ENCODE peak calls at places on chromosome 6, in ten cellular contexts. One of them, this sample, is unnamed.

GRCh38 chr6:82568290-82568993 is 204.8 kb downstream of the TPBG start:
- DNase-seq in foreskin fibroblast: no peak
- DNase-seq in mammary epithelial cell: no peak
- DNase-seq in AG04449: no peak
- DNase-seq in AG09309: no peak
- DNase-seq in epithelial cell of esophagus: no peak
- DNase-seq in H9: no peak
- DNase-seq in bronchial epithelial cell: no peak
- DNase-seq in GM13977: no peak
- DNase-seq in choroid plexus epithelial cell: no peak
- DNase-seq in this sample: no peak

GRCh38 chr6:150297327-150298028 is 71.3 kb upstream of the IYD start:
- DNase-seq in foreskin fibroblast: peak
- DNase-seq in choroid plexus epithelial cell: peak
- DNase-seq in epithelial cell of esophagus: peak
- DNase-seq in mammary epithelial cell: peak
- DNase-seq in AG09309: no peak
- DNase-seq in AG04449: no peak
- DNase-seq in H9: no peak
- DNase-seq in bronchial epithelial cell: peak
- DNase-seq in GM13977: no peak
- DNase-seq in this sample: no peak

GRCh38 chr6:148534871-148535270 is 192.2 kb downstream of the SASH1 start:
- DNase-seq in choroid plexus epithelial cell: no peak
- DNase-seq in GM13977: no peak
- DNase-seq in mammary epithelial cell: no peak
- DNase-seq in H9: no peak
- DNase-seq in bronchial epithelial cell: no peak
- DNase-seq in epithelial cell of esophagus: no peak
- DNase-seq in foreskin fibroblast: no peak
- DNase-seq in AG04449: no peak
- DNase-seq in AG09309: no peak
- DNase-seq in this sample: no peak

GRCh38 chr6:28947831-28948270 is 24.1 kb upstream of the TRIM27 start:
- DNase-seq in foreskin fibroblast: peak
- DNase-seq in H9: no peak
- DNase-seq in AG09309: no peak
- DNase-seq in bronchial epithelial cell: peak
- DNase-seq in GM13977: no peak
- DNase-seq in mammary epithelial cell: peak
- DNase-seq in AG04449: no peak
- DNase-seq in epithelial cell of esophagus: peak
- DNase-seq in choroid plexus epithelial cell: no peak
- DNase-seq in this sample: no peak

GRCh38 chr6:43770417-43771209 is 602 bp downstream of the VEGFA start:
- DNase-seq in H9: no peak
- DNase-seq in foreskin fibroblast: peak
- DNase-seq in epithelial cell of esophagus: peak
- DNase-seq in AG04449: no peak
- DNase-seq in GM13977: peak
- DNase-seq in bronchial epithelial cell: peak
- DNase-seq in AG09309: no peak
- DNase-seq in choroid plexus epithelial cell: peak
- DNase-seq in mammary epithelial cell: peak
- DNase-seq in this sample: no peak

GRCh38 chr6:40845588-40845987 is 193.4 kb downstream of the UNC5CL start:
- DNase-seq in GM13977: no peak
- DNase-seq in epithelial cell of esophagus: peak
- DNase-seq in mammary epithelial cell: peak
- DNase-seq in bronchial epithelial cell: peak
- DNase-seq in AG04449: no peak
- DNase-seq in choroid plexus epithelial cell: peak
- DNase-seq in H9: peak
- DNase-seq in AG09309: no peak
- DNase-seq in foreskin fibroblast: peak
- DNase-seq in this sample: no peak

GRCh38 chr6:38671885-38672467 is 31.0 kb downstream of the GLO1 start:
- DNase-seq in choroid plexus epithelial cell: peak
- DNase-seq in foreskin fibroblast: peak
- DNase-seq in H9: peak
- DNase-seq in epithelial cell of esophagus: peak
- DNase-seq in GM13977: peak
- DNase-seq in AG09309: peak
- DNase-seq in bronchial epithelial cell: peak
- DNase-seq in mammary epithelial cell: peak
- DNase-seq in AG04449: peak
- DNase-seq in this sample: peak

GRCh38 chr6:53313784-53314382 is 34.9 kb downstream of the ELOVL5 start:
- DNase-seq in bronchial epithelial cell: no peak
- DNase-seq in H9: no peak
- DNase-seq in AG09309: no peak
- DNase-seq in foreskin fibroblast: peak
- DNase-seq in epithelial cell of esophagus: no peak
- DNase-seq in choroid plexus epithelial cell: peak
- DNase-seq in GM13977: no peak
- DNase-seq in AG04449: no peak
- DNase-seq in mammary epithelial cell: no peak
- DNase-seq in this sample: no peak

GRCh38 chr6:16190214-16190613 is 48.2 kb upstream of the GMPR start:
- DNase-seq in mammary epithelial cell: no peak
- DNase-seq in choroid plexus epithelial cell: no peak
- DNase-seq in H9: no peak
- DNase-seq in AG09309: no peak
- DNase-seq in AG04449: no peak
- DNase-seq in GM13977: no peak
- DNase-seq in bronchial epithelial cell: no peak
- DNase-seq in foreskin fibroblast: no peak
- DNase-seq in epithelial cell of esophagus: no peak
- DNase-seq in this sample: no peak

GRCh38 chr6:161542581-161542980 is 268.7 kb upstream of the AGPAT4 start:
- DNase-seq in GM13977: no peak
- DNase-seq in foreskin fibroblast: no peak
- DNase-seq in epithelial cell of esophagus: no peak
- DNase-seq in AG04449: no peak
- DNase-seq in mammary epithelial cell: no peak
- DNase-seq in choroid plexus epithelial cell: no peak
- DNase-seq in bronchial epithelial cell: no peak
- DNase-seq in AG09309: no peak
- DNase-seq in H9: no peak
- DNase-seq in this sample: no peak

GRCh38 chr6:33700391-33701050 is 11.0 kb downstream of the UQCC2 start:
- DNase-seq in GM13977: peak
- DNase-seq in foreskin fibroblast: peak
- DNase-seq in AG09309: no peak
- DNase-seq in AG04449: peak
- DNase-seq in mammary epithelial cell: peak
- DNase-seq in H9: peak
- DNase-seq in choroid plexus epithelial cell: peak
- DNase-seq in epithelial cell of esophagus: peak
- DNase-seq in bronchial epithelial cell: peak
- DNase-seq in this sample: peak

GRCh38 chr6:133551847-133552331 is 310.7 kb downstream of the EYA4 start:
- DNase-seq in AG09309: peak
- DNase-seq in bronchial epithelial cell: peak
- DNase-seq in choroid plexus epithelial cell: peak
- DNase-seq in H9: no peak
- DNase-seq in mammary epithelial cell: peak
- DNase-seq in epithelial cell of esophagus: peak
- DNase-seq in GM13977: no peak
- DNase-seq in AG04449: peak
- DNase-seq in foreskin fibroblast: peak
- DNase-seq in this sample: peak

GRCh38 chr6:106530502-106530901 is 98.8 kb downstream of the RTN4IP1 start:
- DNase-seq in AG09309: no peak
- DNase-seq in GM13977: no peak
- DNase-seq in epithelial cell of esophagus: no peak
- DNase-seq in mammary epithelial cell: no peak
- DNase-seq in choroid plexus epithelial cell: no peak
- DNase-seq in AG04449: no peak
- DNase-seq in foreskin fibroblast: peak
- DNase-seq in H9: no peak
- DNase-seq in bronchial epithelial cell: no peak
- DNase-seq in this sample: no peak

GRCh38 chr6:139568956-139569538 is 194.6 kb upstream of the CITED2 start:
- DNase-seq in GM13977: no peak
- DNase-seq in epithelial cell of esophagus: peak
- DNase-seq in foreskin fibroblast: peak
- DNase-seq in AG04449: no peak
- DNase-seq in choroid plexus epithelial cell: peak
- DNase-seq in mammary epithelial cell: peak
- DNase-seq in AG09309: peak
- DNase-seq in H9: no peak
- DNase-seq in bronchial epithelial cell: peak
- DNase-seq in this sample: peak

GRCh38 chr6:52686878-52687699 is 16.2 kb downstream of the TMEM14A start:
- DNase-seq in AG09309: no peak
- DNase-seq in mammary epithelial cell: no peak
- DNase-seq in bronchial epithelial cell: no peak
- DNase-seq in H9: no peak
- DNase-seq in epithelial cell of esophagus: no peak
- DNase-seq in GM13977: no peak
- DNase-seq in foreskin fibroblast: no peak
- DNase-seq in AG04449: no peak
- DNase-seq in choroid plexus epithelial cell: no peak
- DNase-seq in this sample: no peak

GRCh38 chr6:10880366-10880765 is 1.5 kb downstream of the GCM2 start:
- DNase-seq in foreskin fibroblast: no peak
- DNase-seq in GM13977: no peak
- DNase-seq in AG04449: no peak
- DNase-seq in epithelial cell of esophagus: no peak
- DNase-seq in AG09309: no peak
- DNase-seq in mammary epithelial cell: no peak
- DNase-seq in choroid plexus epithelial cell: no peak
- DNase-seq in bronchial epithelial cell: no peak
- DNase-seq in H9: no peak
- DNase-seq in this sample: no peak

DNA sequence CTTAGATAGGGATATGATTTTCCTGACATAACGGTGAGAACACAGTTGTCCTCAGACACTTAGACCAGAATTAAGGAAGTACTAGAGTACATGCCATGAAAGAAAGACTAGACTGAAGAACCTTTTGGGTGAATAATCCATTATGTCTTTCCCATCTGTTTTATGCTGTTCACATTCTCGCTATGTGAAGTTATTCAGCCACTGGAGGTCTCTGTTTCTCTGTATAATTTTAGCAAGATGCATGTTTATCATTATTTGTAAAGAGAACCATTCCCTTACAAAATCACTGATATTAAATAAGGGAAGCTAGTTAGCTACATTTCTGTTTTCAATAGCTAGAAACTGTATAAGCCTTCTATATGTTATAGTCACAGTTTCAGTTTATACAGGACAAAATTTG is 391.9 kb downstream of the CD109 start:
- DNase-seq in bronchial epithelial cell: peak
- DNase-seq in mammary epithelial cell: no peak
- DNase-seq in choroid plexus epithelial cell: peak
- DNase-seq in H9: no peak
- DNase-seq in epithelial cell of esophagus: peak
- DNase-seq in GM13977: no peak
- DNase-seq in foreskin fibroblast: peak
- DNase-seq in AG09309: no peak
- DNase-seq in AG04449: no peak
- DNase-seq in this sample: no peak
- TF ChIP-seq CTCF in bronchial epithelial cell: no peak
- TF ChIP-seq CTCF in mammary epithelial cell: no peak
- TF ChIP-seq CTCF in choroid plexus epithelial cell: no peak
- TF ChIP-seq CTCF in H9: no peak
- TF ChIP-seq CTCF in epithelial cell of esophagus: no peak
- TF ChIP-seq CTCF in GM13977: no peak
- TF ChIP-seq CTCF in foreskin fibroblast: peak
- TF ChIP-seq CTCF in AG09309: peak
- TF ChIP-seq CTCF in AG04449: no peak
- TF ChIP-seq CTCF in this sample: no peak

GRCh38 chr6:109393882-109394281 is 11.6 kb upstream of the CD164 start:
- DNase-seq in AG04449: no peak
- DNase-seq in choroid plexus epithelial cell: peak
- DNase-seq in H9: no peak
- DNase-seq in foreskin fibroblast: peak
- DNase-seq in mammary epithelial cell: peak
- DNase-seq in GM13977: no peak
- DNase-seq in bronchial epithelial cell: peak
- DNase-seq in AG09309: no peak
- DNase-seq in epithelial cell of esophagus: peak
- DNase-seq in this sample: no peak

GRCh38 chr6:109396319-109396718 is 14.1 kb upstream of the CD164 start:
- DNase-seq in epithelial cell of esophagus: no peak
- DNase-seq in mammary epithelial cell: no peak
- DNase-seq in AG04449: no peak
- DNase-seq in bronchial epithelial cell: no peak
- DNase-seq in GM13977: no peak
- DNase-seq in choroid plexus epithelial cell: no peak
- DNase-seq in foreskin fibroblast: no peak
- DNase-seq in AG09309: no peak
- DNase-seq in H9: no peak
- DNase-seq in this sample: no peak

DNA sequence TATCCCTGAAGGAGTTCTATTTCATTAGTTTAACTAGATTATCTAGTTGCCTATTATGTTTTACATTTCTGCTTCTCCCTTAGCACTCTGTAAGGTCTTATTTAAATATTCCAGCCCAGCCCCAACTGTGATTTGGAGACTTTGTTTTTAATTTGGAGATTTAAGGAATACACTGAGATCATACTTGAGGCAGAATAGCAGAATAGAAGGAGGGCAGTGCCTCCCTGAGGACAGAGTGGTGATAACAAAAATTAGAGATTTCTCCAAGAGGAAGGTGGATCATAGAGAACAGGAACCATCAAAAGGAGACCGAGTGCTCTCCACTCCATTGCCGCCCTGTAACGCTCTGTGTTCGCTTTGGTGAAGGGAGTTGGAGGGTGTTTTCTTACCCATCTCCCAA is 14.8 kb upstream of the CD164 start:
- DNase-seq in AG04449: no peak
- DNase-seq in epithelial cell of esophagus: peak
- DNase-seq in GM13977: no peak
- DNase-seq in mammary epithelial cell: no peak
- DNase-seq in foreskin fibroblast: peak
- DNase-seq in AG09309: no peak
- DNase-seq in H9: no peak
- DNase-seq in bronchial epithelial cell: no peak
- DNase-seq in choroid plexus epithelial cell: peak
- DNase-seq in this sample: no peak
- TF ChIP-seq CTCF in AG04449: peak
- TF ChIP-seq CTCF in epithelial cell of esophagus: peak
- TF ChIP-seq CTCF in GM13977: peak
- TF ChIP-seq CTCF in mammary epithelial cell: peak
- TF ChIP-seq CTCF in foreskin fibroblast: peak
- TF ChIP-seq CTCF in AG09309: peak
- TF ChIP-seq CTCF in H9: peak
- TF ChIP-seq CTCF in bronchial epithelial cell: no peak
- TF ChIP-seq CTCF in choroid plexus epithelial cell: peak
- TF ChIP-seq CTCF in this sample: no peak

GRCh38 chr6:99790679-99791078 is 184.0 kb downstream of the PRDM13 start:
- DNase-seq in AG04449: no peak
- DNase-seq in mammary epithelial cell: no peak
- DNase-seq in GM13977: no peak
- DNase-seq in H9: no peak
- DNase-seq in bronchial epithelial cell: peak
- DNase-seq in foreskin fibroblast: no peak
- DNase-seq in AG09309: no peak
- DNase-seq in choroid plexus epithelial cell: peak
- DNase-seq in epithelial cell of esophagus: no peak
- DNase-seq in this sample: no peak
- TF ChIP-seq CTCF in AG04449: no peak
- TF ChIP-seq CTCF in mammary epithelial cell: no peak
- TF ChIP-seq CTCF in GM13977: peak
- TF ChIP-seq CTCF in H9: peak
- TF ChIP-seq CTCF in bronchial epithelial cell: no peak
- TF ChIP-seq CTCF in foreskin fibroblast: no peak
- TF ChIP-seq CTCF in AG09309: no peak
- TF ChIP-seq CTCF in choroid plexus epithelial cell: no peak
- TF ChIP-seq CTCF in epithelial cell of esophagus: no peak
- TF ChIP-seq CTCF in this sample: no peak

GRCh38 chr6:14856177-14856576 is 389.7 kb upstream of the JARID2 start:
- DNase-seq in mammary epithelial cell: no peak
- DNase-seq in choroid plexus epithelial cell: no peak
- DNase-seq in H9: no peak
- DNase-seq in AG09309: no peak
- DNase-seq in GM13977: no peak
- DNase-seq in AG04449: no peak
- DNase-seq in epithelial cell of esophagus: no peak
- DNase-seq in bronchial epithelial cell: no peak
- DNase-seq in foreskin fibroblast: no peak
- DNase-seq in this sample: no peak
- TF ChIP-seq CTCF in mammary epithelial cell: no peak
- TF ChIP-seq CTCF in choroid plexus epithelial cell: no peak
- TF ChIP-seq CTCF in H9: no peak
- TF ChIP-seq CTCF in AG09309: no peak
- TF ChIP-seq CTCF in GM13977: no peak
- TF ChIP-seq CTCF in AG04449: no peak
- TF ChIP-seq CTCF in epithelial cell of esophagus: no peak
- TF ChIP-seq CTCF in bronchial epithelial cell: no peak
- TF ChIP-seq CTCF in foreskin fibroblast: no peak
- TF ChIP-seq CTCF in this sample: no peak